ENCODE peak calls at places on chromosomes 3 and 15, in ten cellular contexts. M is fibroblast of lung, I is lower lobe of right lung, F is ovary, P is esophagus squamous epithelium, G is GM06990, Q is astrocyte of the spinal cord, T is Panc1, N is brain microvascular endothelial cell, Y is AG04449. L is an unnamed sample.

GRCh38 chr3:56154297-56154696 is 314.0 kb downstream of the ERC2 start:
- DNase-seq in G (no peak), Q (peak), N (no peak), I (no peak), F (no peak), M (no peak), Y (no peak), P (no peak), T (no peak), L (peak)

GRCh38 chr3:39808467-39809180 is 785 bp upstream of the MYRIP start:
- DNase-seq in P (peak), F (peak), G (no peak), I (no peak), Y (no peak), M (no peak), T (no peak), N (no peak), Q (no peak), L (peak)

GRCh38 chr3:79515072-79515471 is 252.7 kb downstream of the ROBO1 start:
- DNase-seq in M (peak), Y (no peak), T (no peak), Q (peak), P (no peak), F (no peak), N (no peak), G (no peak), I (no peak), L (no peak)

GRCh38 chr3:74351213-74351612 is 263.2 kb downstream of the CNTN3 start:
- DNase-seq in T (no peak), M (no peak), Q (no peak), G (no peak), F (no peak), Y (no peak), P (no peak), N (no peak), I (no peak), L (peak)

GRCh38 chr3:32782417-32782816 is 35.4 kb upstream of the TRIM71 start:
- DNase-seq in F (no peak), T (no peak), Q (no peak), G (no peak), I (no peak), Y (no peak), N (no peak), P (no peak), M (no peak), L (no peak)

GRCh38 chr3:128123231-128123537 is 428 bp downstream of the RUVBL1 start:
- DNase-seq in T (no peak), Q (no peak), F (no peak), G (no peak), P (no peak), I (no peak), N (no peak), M (no peak), Y (no peak), L (no peak)

GRCh38 chr3:159996018-159996417 is 7.4 kb downstream of the IL12A start:
- DNase-seq in T (no peak), G (no peak), M (peak), Q (peak), Y (no peak), N (no peak), F (no peak), I (no peak), P (no peak), L (no peak)

GRCh38 chr15:70096975-70097336 is 761 bp downstream of the TLE3 start:
- DNase-seq in Y (no peak), Q (no peak), P (no peak), M (peak), G (peak), N (no peak), I (no peak), F (no peak), T (no peak), L (no peak)

GRCh38 chr3:69324362-69325025 is 61.4 kb downstream of the FRMD4B start:
- DNase-seq in G (no peak), N (no peak), M (no peak), T (no peak), Y (no peak), Q (no peak), P (no peak), F (no peak), I (no peak), L (no peak)

GRCh38 chr3:152331018-152331541 is 62.4 kb downstream of the MBNL1 start:
- DNase-seq in N (peak), I (no peak), Y (no peak), M (peak), F (no peak), Q (peak), P (no peak), T (peak), G (no peak), L (peak)

GRCh38 chr3:143081844-143082778 is 37.5 kb upstream of the CHST2 start:
- DNase-seq in F (no peak), Q (no peak), I (no peak), P (peak), M (no peak), Y (no peak), N (no peak), G (peak), T (no peak), L (no peak)

GRCh38 chr3:31010491-31010890 is 116.0 kb upstream of the GADL1 start:
- DNase-seq in T (no peak), G (no peak), I (no peak), P (no peak), F (no peak), M (peak), Q (peak), N (peak), Y (no peak), L (peak)

GRCh38 chr15:50116477-50116876 is 2.6 kb downstream of the ATP8B4 start:
- DNase-seq in N (no peak), I (no peak), F (no peak), P (no peak), Y (no peak), M (no peak), Q (peak), T (no peak), G (no peak), L (peak)

GRCh38 chr15:48331796-48332641 is 790 bp downstream of the DUT start:
- DNase-seq in T (no peak), P (peak), N (peak), G (peak), M (peak), I (peak), F (peak), Y (no peak), Q (no peak), L (peak)

GRCh38 chr3:36893137-36893557 is 51.7 kb downstream of the TRANK1 start:
- DNase-seq in Y (no peak), M (peak), G (no peak), T (no peak), Q (peak), P (peak), I (no peak), F (no peak), N (peak), L (peak)

GRCh38 chr3:175598740-175599139 is 739.6 kb downstream of the NAALADL2 start:
- DNase-seq in N (no peak), Q (no peak), I (no peak), P (no peak), M (no peak), Y (no peak), G (no peak), T (no peak), F (no peak), L (no peak)

GRCh38 chr3:179297971-179298725 is 24.7 kb upstream of the ZNF639 start:
- DNase-seq in M (peak), I (no peak), F (no peak), T (no peak), N (peak), Q (peak), Y (no peak), P (no peak), G (no peak), L (no peak)

DNA sequence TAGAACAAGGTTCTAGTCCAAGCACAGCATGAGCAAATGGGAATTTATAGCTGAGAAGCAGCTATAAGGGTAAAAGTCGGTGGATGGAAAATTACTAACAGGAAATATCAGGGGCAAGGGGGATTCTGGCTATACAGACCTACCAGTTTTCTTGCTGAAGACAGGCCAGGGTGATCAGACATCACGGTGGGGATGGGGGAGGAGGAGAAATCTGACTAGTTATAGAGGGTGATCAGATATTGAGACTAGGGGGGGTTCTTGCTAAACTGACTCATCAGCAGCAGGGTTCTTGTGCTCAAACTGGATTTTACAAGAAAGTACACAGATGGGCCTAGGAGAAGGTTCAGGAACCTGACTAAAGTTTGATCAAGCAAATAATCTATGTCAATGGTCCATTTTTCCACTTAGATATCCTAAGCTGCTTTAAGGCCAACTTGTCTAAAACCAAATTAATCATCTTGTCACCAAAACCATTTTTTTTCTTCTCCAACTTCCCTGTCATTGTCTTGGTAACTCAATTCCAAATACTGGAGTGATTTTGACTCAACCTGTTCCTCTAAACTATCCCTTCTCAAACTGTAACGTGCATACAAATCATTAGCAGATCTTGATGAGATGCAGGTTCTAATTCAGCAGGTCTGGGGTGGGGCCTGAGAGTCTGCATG is 4.6 kb downstream of the TMEM212 start:
- DNase-seq in F (no peak), I (no peak), T (no peak), M (no peak), G (no peak), P (no peak), N (no peak), Q (no peak), Y (no peak), L (no peak)
- H3K4me3 ChIP-seq in F (no peak), I (no peak), T (no peak), M (no peak), G (no peak), P (no peak), N (no peak), Q (no peak), Y (no peak), L (no peak)

GRCh38 chr3:150349314-150350097 is 58.6 kb upstream of the TSC22D2 start:
- DNase-seq in I (peak), Q (peak), N (no peak), M (peak), F (no peak), T (no peak), Y (no peak), P (no peak), G (no peak), L (peak)
- TF ChIP-seq CTCF in I (no peak), Q (peak), N (peak), M (peak), F (no peak), T (peak), Y (no peak), P (no peak), G (no peak), L (peak)

GRCh38 chr3:48107227-48107626 is 81.0 kb downstream of the CDC25A start:
- DNase-seq in Q (no peak), Y (no peak), G (no peak), M (no peak), F (no peak), P (no peak), T (no peak), N (no peak), I (no peak), L (no peak)

GRCh38 chr3:48118322-48118721 is 69.9 kb downstream of the CDC25A start:
- DNase-seq in G (no peak), Q (no peak), Y (no peak), P (no peak), M (no peak), N (no peak), T (no peak), I (no peak), F (peak), L (no peak)

GRCh38 chr3:48110463-48110862 is 77.8 kb downstream of the CDC25A start:
- DNase-seq in T (no peak), G (no peak), F (no peak), M (no peak), P (no peak), Y (no peak), Q (no peak), N (no peak), I (no peak), L (no peak)

GRCh38 chr3:48112813-48113212 is 75.4 kb downstream of the CDC25A start:
- DNase-seq in Y (no peak), M (no peak), F (no peak), P (no peak), Q (no peak), G (no peak), T (no peak), N (no peak), I (no peak), L (no peak)
- H3K4me3 ChIP-seq in Y (no peak), M (no peak), F (no peak), P (no peak), Q (no peak), G (peak), T (no peak), N (no peak), I (no peak), L (no peak)

DNA sequence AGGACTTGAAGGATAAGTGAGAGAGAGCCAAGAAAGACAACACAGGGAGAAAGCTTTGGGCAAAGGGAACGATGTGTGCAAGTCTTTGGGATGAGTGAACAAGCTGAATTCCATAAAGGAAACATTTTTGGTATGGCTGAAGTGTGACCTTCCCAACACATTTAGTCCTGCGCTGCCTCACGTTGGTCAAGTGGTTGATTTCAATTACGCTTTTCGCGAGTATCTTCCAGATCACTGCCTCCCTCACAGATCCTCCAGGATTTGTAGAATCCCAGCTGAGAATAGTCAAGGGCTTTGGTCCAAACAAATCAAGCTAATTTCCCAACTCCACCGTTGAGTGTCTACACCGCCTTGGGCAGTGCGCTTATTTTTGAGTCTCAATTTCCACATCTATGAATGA is 338.4 kb upstream of the ADAMTS9 start:
- DNase-seq in Y (no peak), P (no peak), I (no peak), G (no peak), N (no peak), Q (no peak), M (no peak), F (no peak), T (no peak), L (no peak)
- TF ChIP-seq CTCF in Y (no peak), P (no peak), I (no peak), G (no peak), N (no peak), Q (no peak), M (no peak), F (no peak), T (no peak), L (no peak)